ENCODE peak calls at places on chromosomes 3 and 15, in seven cellular contexts. One of them, this sample, is unnamed.

GRCh38 chr3:31132132-31132769 is 237.8 kb upstream of the GADL1 start:
- DNase-seq in esophagus muscularis mucosa: no peak
- DNase-seq in Panc1: peak
- DNase-seq in K562: peak
- DNase-seq in transverse colon: no peak
- DNase-seq in HL-60: no peak
- DNase-seq in prostate gland: no peak
- DNase-seq in this sample: no peak

GRCh38 chr3:138042043-138042442 is 32.1 kb downstream of the CLDN18 start:
- DNase-seq in esophagus muscularis mucosa: no peak
- DNase-seq in Panc1: no peak
- DNase-seq in K562: no peak
- DNase-seq in transverse colon: no peak
- DNase-seq in HL-60: no peak
- DNase-seq in prostate gland: no peak
- DNase-seq in this sample: no peak

GRCh38 chr3:42505849-42506410 is 3.5 kb downstream of the VIPR1 start:
- DNase-seq in esophagus muscularis mucosa: no peak
- DNase-seq in Panc1: no peak
- DNase-seq in K562: no peak
- DNase-seq in transverse colon: peak
- DNase-seq in HL-60: no peak
- DNase-seq in prostate gland: no peak
- DNase-seq in this sample: no peak

GRCh38 chr15:58065011-58065444 is 483 bp downstream of the ALDH1A2 start:
- DNase-seq in esophagus muscularis mucosa: no peak
- DNase-seq in Panc1: no peak
- DNase-seq in K562: peak
- DNase-seq in transverse colon: peak
- DNase-seq in HL-60: no peak
- DNase-seq in prostate gland: peak
- DNase-seq in this sample: no peak

GRCh38 chr3:38153221-38153620 is 12.1 kb upstream of the OXSR1 start:
- DNase-seq in esophagus muscularis mucosa: peak
- DNase-seq in Panc1: no peak
- DNase-seq in K562: no peak
- DNase-seq in transverse colon: no peak
- DNase-seq in HL-60: no peak
- DNase-seq in prostate gland: no peak
- DNase-seq in this sample: no peak

GRCh38 chr3:56593455-56594158 is 36.6 kb downstream of the CCDC66 start:
- DNase-seq in esophagus muscularis mucosa: no peak
- DNase-seq in Panc1: no peak
- DNase-seq in K562: no peak
- DNase-seq in transverse colon: no peak
- DNase-seq in HL-60: no peak
- DNase-seq in prostate gland: no peak
- DNase-seq in this sample: no peak

GRCh38 chr15:55289011-55289572 is 521 bp downstream of the RAB27A start:
- DNase-seq in esophagus muscularis mucosa: no peak
- DNase-seq in Panc1: no peak
- DNase-seq in K562: peak
- DNase-seq in transverse colon: peak
- DNase-seq in HL-60: peak
- DNase-seq in prostate gland: peak
- DNase-seq in this sample: no peak

GRCh38 chr15:56871867-56872266 is 46.6 kb upstream of the TCF12 start:
- DNase-seq in esophagus muscularis mucosa: no peak
- DNase-seq in Panc1: no peak
- DNase-seq in K562: no peak
- DNase-seq in transverse colon: no peak
- DNase-seq in HL-60: no peak
- DNase-seq in prostate gland: no peak
- DNase-seq in this sample: no peak

GRCh38 chr3:194259982-194260856 is 90.9 kb downstream of the CPN2 start:
- DNase-seq in esophagus muscularis mucosa: no peak
- DNase-seq in Panc1: no peak
- DNase-seq in K562: peak
- DNase-seq in transverse colon: no peak
- DNase-seq in HL-60: no peak
- DNase-seq in prostate gland: no peak
- DNase-seq in this sample: no peak

GRCh38 chr3:134336587-134336986 is 37.7 kb downstream of the AMOTL2 start:
- DNase-seq in esophagus muscularis mucosa: no peak
- DNase-seq in Panc1: no peak
- DNase-seq in K562: no peak
- DNase-seq in transverse colon: no peak
- DNase-seq in HL-60: no peak
- DNase-seq in prostate gland: no peak
- DNase-seq in this sample: no peak

GRCh38 chr15:73403171-73403570 is 34.4 kb upstream of the HCN4 start:
- DNase-seq in esophagus muscularis mucosa: no peak
- DNase-seq in Panc1: no peak
- DNase-seq in K562: no peak
- DNase-seq in transverse colon: no peak
- DNase-seq in HL-60: no peak
- DNase-seq in prostate gland: no peak
- DNase-seq in this sample: no peak

GRCh38 chr15:44501768-44502366 is 35.1 kb upstream of the EIF3J start:
- DNase-seq in esophagus muscularis mucosa: no peak
- DNase-seq in Panc1: no peak
- DNase-seq in K562: peak
- DNase-seq in transverse colon: no peak
- DNase-seq in HL-60: peak
- DNase-seq in prostate gland: no peak
- DNase-seq in this sample: peak

GRCh38 chr3:30353711-30354467 is 252.5 kb upstream of the TGFBR2 start:
- DNase-seq in esophagus muscularis mucosa: no peak
- DNase-seq in Panc1: no peak
- DNase-seq in K562: no peak
- DNase-seq in transverse colon: peak
- DNase-seq in HL-60: peak
- DNase-seq in prostate gland: no peak
- DNase-seq in this sample: no peak

GRCh38 chr3:35644461-35644860 is 5.1 kb downstream of the ARPP21 start:
- DNase-seq in esophagus muscularis mucosa: no peak
- DNase-seq in Panc1: no peak
- DNase-seq in K562: no peak
- DNase-seq in transverse colon: no peak
- DNase-seq in HL-60: no peak
- DNase-seq in prostate gland: no peak
- DNase-seq in this sample: no peak

GRCh38 chr3:48573973-48574585 is 10.5 kb upstream of the UCN2 start:
- DNase-seq in esophagus muscularis mucosa: no peak
- DNase-seq in Panc1: no peak
- DNase-seq in K562: no peak
- DNase-seq in transverse colon: no peak
- DNase-seq in HL-60: no peak
- DNase-seq in prostate gland: no peak
- DNase-seq in this sample: no peak

GRCh38 chr3:127445581-127446368 is 144.8 kb downstream of the TPRA1 start:
- DNase-seq in esophagus muscularis mucosa: no peak
- DNase-seq in Panc1: no peak
- DNase-seq in K562: no peak
- DNase-seq in transverse colon: no peak
- DNase-seq in HL-60: no peak
- DNase-seq in prostate gland: no peak
- DNase-seq in this sample: no peak

GRCh38 chr15:81575436-81576123 is 201.6 kb upstream of the TMC3 start:
- DNase-seq in esophagus muscularis mucosa: no peak
- DNase-seq in Panc1: no peak
- DNase-seq in K562: peak
- DNase-seq in transverse colon: no peak
- DNase-seq in HL-60: no peak
- DNase-seq in prostate gland: no peak
- DNase-seq in this sample: no peak

DNA sequence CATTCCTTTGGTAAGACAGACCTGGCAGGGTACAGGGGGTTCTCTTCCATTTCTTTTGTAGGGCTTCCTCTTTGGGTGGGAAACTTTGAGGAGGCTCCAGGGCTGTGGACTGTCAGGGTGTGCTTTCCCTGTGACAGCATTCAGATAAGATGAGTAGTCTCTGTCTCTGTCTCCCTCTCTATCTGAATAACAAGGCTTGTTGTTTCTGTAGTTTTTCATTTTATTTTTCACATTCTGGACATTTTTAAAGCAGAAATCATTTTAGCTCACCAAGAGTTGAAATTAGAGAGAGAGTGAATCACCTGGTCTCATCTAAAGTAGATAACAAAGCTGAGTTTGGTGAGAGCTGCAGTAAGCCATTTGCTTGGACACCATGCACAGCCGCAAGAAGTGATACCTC is 100.8 kb upstream of the TPM1 start:
- DNase-seq in esophagus muscularis mucosa: no peak
- DNase-seq in Panc1: no peak
- DNase-seq in K562: no peak
- DNase-seq in transverse colon: no peak
- DNase-seq in HL-60: no peak
- DNase-seq in prostate gland: no peak
- DNase-seq in this sample: no peak
- H3K27ac ChIP-seq in esophagus muscularis mucosa: peak
- H3K27ac ChIP-seq in Panc1: no peak
- H3K27ac ChIP-seq in K562: no peak
- H3K27ac ChIP-seq in transverse colon: peak
- H3K27ac ChIP-seq in HL-60: no peak
- H3K27ac ChIP-seq in prostate gland: peak
- H3K27ac ChIP-seq in this sample: no peak

DNA sequence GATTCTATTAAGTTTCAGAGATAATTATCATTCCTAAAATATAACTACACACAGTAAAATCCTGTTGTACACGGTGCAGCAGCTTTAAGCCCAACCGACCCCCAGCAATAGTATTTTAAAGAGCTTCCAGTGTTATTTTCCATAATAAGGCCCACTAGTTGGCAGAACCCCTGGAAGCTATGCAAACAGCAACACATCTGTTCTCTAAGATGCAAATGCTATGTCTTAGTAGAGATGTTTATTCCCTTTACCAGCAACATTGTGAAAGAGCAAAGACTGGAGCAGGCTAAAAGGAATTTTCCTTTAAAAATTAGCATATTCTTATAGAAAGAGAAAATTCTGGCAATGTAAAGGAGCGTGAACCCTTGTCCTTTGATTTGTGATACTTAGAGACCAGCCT is 819.7 kb upstream of the ALCAM start:
- DNase-seq in esophagus muscularis mucosa: no peak
- DNase-seq in Panc1: no peak
- DNase-seq in K562: no peak
- DNase-seq in transverse colon: no peak
- DNase-seq in HL-60: no peak
- DNase-seq in prostate gland: no peak
- DNase-seq in this sample: peak
- TF ChIP-seq POLR2AphosphoS5 in esophagus muscularis mucosa: no peak
- TF ChIP-seq POLR2AphosphoS5 in Panc1: no peak
- TF ChIP-seq POLR2AphosphoS5 in K562: no peak
- TF ChIP-seq POLR2AphosphoS5 in transverse colon: no peak
- TF ChIP-seq POLR2AphosphoS5 in HL-60: no peak
- TF ChIP-seq POLR2AphosphoS5 in prostate gland: no peak
- TF ChIP-seq POLR2AphosphoS5 in this sample: no peak

GRCh38 chr15:80072285-80072684 is 12.8 kb downstream of the ZFAND6 start:
- DNase-seq in esophagus muscularis mucosa: no peak
- DNase-seq in Panc1: peak
- DNase-seq in K562: peak
- DNase-seq in transverse colon: no peak
- DNase-seq in HL-60: peak
- DNase-seq in prostate gland: peak
- DNase-seq in this sample: peak

GRCh38 chr15:80068578-80068977 is 9.1 kb downstream of the ZFAND6 start:
- DNase-seq in esophagus muscularis mucosa: no peak
- DNase-seq in Panc1: no peak
- DNase-seq in K562: no peak
- DNase-seq in transverse colon: no peak
- DNase-seq in HL-60: no peak
- DNase-seq in prostate gland: no peak
- DNase-seq in this sample: no peak

GRCh38 chr15:80073197-80073596 is 13.7 kb downstream of the ZFAND6 start:
- DNase-seq in esophagus muscularis mucosa: no peak
- DNase-seq in Panc1: no peak
- DNase-seq in K562: no peak
- DNase-seq in transverse colon: no peak
- DNase-seq in HL-60: no peak
- DNase-seq in prostate gland: no peak
- DNase-seq in this sample: no peak

GRCh38 chr15:80070840-80071239 is 11.4 kb downstream of the ZFAND6 start:
- DNase-seq in esophagus muscularis mucosa: no peak
- DNase-seq in Panc1: no peak
- DNase-seq in K562: peak
- DNase-seq in transverse colon: no peak
- DNase-seq in HL-60: peak
- DNase-seq in prostate gland: no peak
- DNase-seq in this sample: no peak

DNA sequence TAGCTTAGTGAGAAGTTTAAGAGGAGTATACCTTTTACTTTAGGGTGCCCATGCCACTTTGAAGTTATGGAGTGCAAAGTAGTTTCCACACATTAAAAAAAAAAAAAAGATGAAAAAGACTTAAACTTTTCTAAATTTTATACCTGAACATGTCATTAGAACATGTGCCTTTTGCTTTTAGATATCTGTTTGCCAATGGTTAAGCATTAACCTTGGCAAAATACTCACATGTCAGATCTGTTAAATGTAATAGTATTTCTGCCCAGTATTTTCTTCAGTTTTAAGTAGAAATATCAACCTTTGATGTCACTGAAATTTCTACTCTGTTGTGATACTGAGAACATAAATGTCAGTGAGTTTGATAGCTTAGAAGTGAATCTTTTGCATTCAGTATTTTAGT is 12.2 kb downstream of the ZFAND6 start:
- DNase-seq in esophagus muscularis mucosa: no peak
- DNase-seq in Panc1: no peak
- DNase-seq in K562: no peak
- DNase-seq in transverse colon: no peak
- DNase-seq in HL-60: no peak
- DNase-seq in prostate gland: no peak
- DNase-seq in this sample: no peak
- H3K27ac ChIP-seq in esophagus muscularis mucosa: no peak
- H3K27ac ChIP-seq in Panc1: peak
- H3K27ac ChIP-seq in K562: peak
- H3K27ac ChIP-seq in transverse colon: peak
- H3K27ac ChIP-seq in HL-60: peak
- H3K27ac ChIP-seq in prostate gland: no peak
- H3K27ac ChIP-seq in this sample: peak

DNA sequence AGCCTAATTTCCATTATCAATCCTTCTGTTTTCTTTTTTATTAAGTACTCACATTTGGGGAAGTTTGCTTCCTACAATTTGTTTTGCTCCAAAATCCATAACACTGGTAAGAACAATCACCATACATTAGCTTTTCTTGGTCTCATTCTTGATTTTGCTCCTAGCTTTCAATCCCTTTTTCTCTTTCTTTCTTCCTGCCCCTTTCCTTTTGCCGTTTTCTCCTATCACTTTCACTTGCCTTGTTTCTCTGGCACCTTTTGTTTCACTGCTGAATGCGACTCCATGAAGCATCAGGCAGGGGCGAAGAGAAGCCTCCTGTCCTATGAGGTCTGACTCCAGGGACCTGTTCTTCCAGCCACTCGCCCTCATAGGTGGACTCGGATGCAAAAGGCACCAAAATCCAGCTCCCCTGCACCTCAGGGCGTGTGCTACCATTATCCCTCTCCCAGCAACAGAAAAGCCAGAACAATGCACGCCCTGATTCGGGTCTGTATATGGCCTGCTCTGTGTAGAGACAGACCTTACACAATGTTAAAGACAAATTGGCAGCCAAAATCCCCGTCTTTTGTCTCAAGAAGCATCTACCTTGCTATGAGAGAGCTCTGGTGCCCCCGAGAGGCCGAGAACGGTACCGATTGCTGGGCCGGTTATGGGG is 462.0 kb upstream of the PPP2R3A start:
- DNase-seq in esophagus muscularis mucosa: no peak
- DNase-seq in Panc1: peak
- DNase-seq in K562: peak
- DNase-seq in transverse colon: peak
- DNase-seq in HL-60: peak
- DNase-seq in prostate gland: peak
- DNase-seq in this sample: peak
- TF ChIP-seq POLR2AphosphoS5 in esophagus muscularis mucosa: no peak
- TF ChIP-seq POLR2AphosphoS5 in Panc1: no peak
- TF ChIP-seq POLR2AphosphoS5 in K562: no peak
- TF ChIP-seq POLR2AphosphoS5 in transverse colon: no peak
- TF ChIP-seq POLR2AphosphoS5 in HL-60: no peak
- TF ChIP-seq POLR2AphosphoS5 in prostate gland: no peak
- TF ChIP-seq POLR2AphosphoS5 in this sample: no peak